ENCODE peak calls at places on chromosomes 11 and 22, in seven cellular contexts. U is K562, B is H1, O is HCT116, M is GM12878, S is HepG2, N is SK-N-SH. T is an unnamed sample. For H3K4me1, the result is how much of the 10 kb centered on the place peaks cover.

GRCh38 chr11:4606231-4607015 is 1.6 kb downstream of the TRIM68 start:
- DNase-seq in U (no peak), B (no peak), O (no peak), M (no peak), S (no peak), N (no peak), T (no peak)

GRCh38 chr11:114432893-114433292 is 6.4 kb upstream of the REXO2 start:
- DNase-seq in U (no peak), B (no peak), O (no peak), M (no peak), S (no peak), N (no peak), T (no peak)

GRCh38 chr11:11622772-11623531 is 1.1 kb upstream of the GALNT18 start:
- DNase-seq in U (no peak), B (no peak), O (no peak), M (no peak), S (peak), N (peak), T (no peak)

GRCh38 chr11:95371147-95371546 is 140.1 kb upstream of the SESN3 start:
- DNase-seq in U (no peak), B (no peak), O (no peak), M (no peak), S (no peak), N (no peak), T (no peak)

GRCh38 chr22:26798433-26799065 is 141.2 kb downstream of the MIAT start:
- DNase-seq in U (no peak), B (no peak), O (no peak), M (no peak), S (no peak), N (no peak), T (no peak)

GRCh38 chr22:24271406-24271760 is 752 bp downstream of the SPECC1L start:
- DNase-seq in U (no peak), B (no peak), O (no peak), M (no peak), S (no peak), N (no peak), T (no peak)

GRCh38 chr11:119223856-119224255 is 17.7 kb downstream of the CBL start:
- DNase-seq in U (no peak), B (no peak), O (no peak), M (no peak), S (no peak), N (no peak), T (no peak)

GRCh38 chr11:64086263-64086938 is 50.7 kb downstream of the FLRT1 start:
- DNase-seq in U (no peak), B (no peak), O (no peak), M (no peak), S (no peak), N (no peak), T (no peak)

GRCh38 chr11:68998390-68998911 is 14.6 kb downstream of the MRGPRF start:
- DNase-seq in U (no peak), B (no peak), O (no peak), M (no peak), S (no peak), N (peak), T (no peak)

GRCh38 chr22:46107089-46107664 is 43.1 kb upstream of the PPARA start:
- DNase-seq in U (no peak), B (no peak), O (no peak), M (no peak), S (no peak), N (peak), T (no peak)

GRCh38 chr11:102006835-102007566 is 40.2 kb upstream of the CFAP300 start:
- DNase-seq in U (no peak), B (no peak), O (no peak), M (no peak), S (peak), N (no peak), T (no peak)

GRCh38 chr11:65426839-65427690 is 4.5 kb downstream of the NEAT1 start:
- DNase-seq in U (no peak), B (no peak), O (peak), M (no peak), S (no peak), N (no peak), T (no peak)

GRCh38 chr11:69010361-69010891 is 2.6 kb downstream of the MRGPRF start:
- DNase-seq in U (no peak), B (no peak), O (no peak), M (no peak), S (no peak), N (peak), T (no peak)

GRCh38 chr22:26679003-26679629 is 21.7 kb downstream of the MIAT start:
- DNase-seq in U (peak), B (peak), O (peak), M (peak), S (peak), N (peak), T (peak)

GRCh38 chr11:70483077-70483861 is 84.9 kb downstream of the CTTN start:
- DNase-seq in U (peak), B (no peak), O (peak), M (no peak), S (no peak), N (no peak), T (no peak)

GRCh38 chr11:117488996-117489952 is 161.6 kb downstream of the CEP164 start:
- DNase-seq in U (no peak), B (no peak), O (no peak), M (no peak), S (no peak), N (peak), T (no peak)

GRCh38 chr11:62013266-62014157 is 46.1 kb upstream of the FTH1 start:
- DNase-seq in U (no peak), B (no peak), O (no peak), M (no peak), S (no peak), N (no peak), T (peak)

GRCh38 chr11:76694664-76695063 is 24.1 kb upstream of the LRRC32 start:
- DNase-seq in U (no peak), B (no peak), O (no peak), M (no peak), S (no peak), N (no peak), T (no peak)

GRCh38 chr22:19181786-19182471 is 3.4 kb upstream of the SLC25A1 start:
- DNase-seq in U (no peak), B (no peak), O (no peak), M (no peak), S (no peak), N (no peak), T (no peak)

GRCh38 chr11:113778111-113778910 is 1.3 kb upstream of the CLDN25 start:
- DNase-seq in U (no peak), B (no peak), O (no peak), M (no peak), S (peak), N (peak), T (no peak)

GRCh38 chr11:119704849-119705248 is 24.2 kb downstream of the NECTIN1 start:
- DNase-seq in U (peak), B (no peak), O (no peak), M (no peak), S (no peak), N (no peak), T (no peak)

GRCh38 chr11:131666617-131667016 is 296.2 kb downstream of the NTM start:
- DNase-seq in U (no peak), B (no peak), O (no peak), M (no peak), S (no peak), N (no peak), T (no peak)

GRCh38 chr22:49415219-49415951 is 412.3 kb downstream of the BRD1 start:
- DNase-seq in U (no peak), B (no peak), O (no peak), M (no peak), S (no peak), N (no peak), T (no peak)

GRCh38 chr11:31968774-31969433 is 122.0 kb upstream of the RCN1 start:
- DNase-seq in U (no peak), B (no peak), O (no peak), M (no peak), S (no peak), N (peak), T (no peak)
- TF ChIP-seq YY1 in U (no peak), B (no peak), O (no peak), M (no peak), S (no peak), N (no peak), T (no peak)

DNA sequence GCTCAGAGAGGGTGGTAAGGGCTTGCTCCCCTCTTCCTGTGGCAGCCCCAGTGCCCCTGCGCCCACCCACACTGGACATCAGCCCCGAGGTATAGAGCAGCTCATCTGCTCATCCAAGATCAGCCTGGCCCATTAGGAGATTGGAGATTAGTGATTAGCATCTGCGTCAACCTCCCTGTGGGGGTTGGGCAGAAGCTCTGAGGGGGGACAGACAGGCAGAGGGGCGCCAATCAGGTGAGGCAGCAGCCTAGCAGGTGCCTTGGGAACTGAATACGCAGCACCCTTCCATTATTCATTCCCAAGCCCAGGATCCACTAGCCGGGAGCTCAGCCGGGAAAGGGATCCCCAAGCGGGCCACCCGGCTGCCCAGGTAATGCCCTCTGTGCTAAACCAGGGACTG is 11.0 kb downstream of the SMTN start:
- DNase-seq in U (no peak), B (no peak), O (no peak), M (no peak), S (no peak), N (peak), T (no peak)
- H3K4me1 ChIP-seq in U (under half), B (under half), O (under half), M (under half), S (under half), N (under half), T (under half)

GRCh38 chr22:36223504-36223903 is 15.8 kb downstream of the APOL2 start:
- DNase-seq in U (no peak), B (no peak), O (no peak), M (no peak), S (no peak), N (no peak), T (no peak)
- TF ChIP-seq YY1 in U (no peak), B (no peak), O (no peak), M (no peak), S (no peak), N (no peak), T (no peak)

DNA sequence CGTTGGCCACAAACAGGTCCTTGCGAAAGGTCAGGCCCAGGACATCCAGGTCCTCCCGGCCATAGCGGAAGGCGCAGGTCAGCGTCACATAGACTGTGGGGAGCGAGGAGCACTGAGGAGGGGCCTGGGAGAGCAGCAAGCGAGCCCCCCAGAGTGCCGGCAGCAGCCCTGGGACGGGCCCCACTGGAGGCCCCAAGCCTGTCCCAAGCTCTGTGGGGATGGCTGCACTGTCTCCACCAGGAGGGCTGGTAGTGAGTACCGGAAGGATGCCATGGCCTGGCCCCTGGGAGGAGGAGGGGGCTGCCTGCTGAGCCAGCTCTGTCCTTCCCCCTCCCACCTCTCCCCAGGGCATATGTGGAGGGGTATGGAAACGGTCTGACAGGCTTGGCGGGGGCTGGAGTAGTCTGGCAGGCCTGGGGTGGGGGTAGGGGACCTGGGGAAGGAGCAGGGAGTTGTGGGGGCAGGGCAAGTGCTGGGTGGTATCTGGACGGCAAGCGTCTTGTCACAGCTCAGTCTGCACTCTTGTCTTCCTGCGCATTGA is 42.9 kb downstream of the TPBGL start:
- DNase-seq in U (no peak), B (no peak), O (no peak), M (no peak), S (no peak), N (peak), T (no peak)
- H3K4me1 ChIP-seq in U (under half), B (under half), O (under half), M (under half), S (under half), N (under half), T (under half)

GRCh38 chr22:37419916-37420655 is 7.2 kb downstream of the ELFN2 start:
- DNase-seq in U (no peak), B (peak), O (no peak), M (no peak), S (no peak), N (peak), T (no peak)

GRCh38 chr22:37417737-37418348 is 9.4 kb downstream of the ELFN2 start:
- DNase-seq in U (no peak), B (no peak), O (no peak), M (no peak), S (no peak), N (no peak), T (no peak)

GRCh38 chr22:37417264-37417663 is 10.0 kb downstream of the ELFN2 start:
- DNase-seq in U (no peak), B (no peak), O (no peak), M (no peak), S (no peak), N (no peak), T (no peak)

GRCh38 chr22:37419370-37419915 is 7.8 kb downstream of the ELFN2 start:
- DNase-seq in U (no peak), B (no peak), O (no peak), M (no peak), S (no peak), N (no peak), T (no peak)

DNA sequence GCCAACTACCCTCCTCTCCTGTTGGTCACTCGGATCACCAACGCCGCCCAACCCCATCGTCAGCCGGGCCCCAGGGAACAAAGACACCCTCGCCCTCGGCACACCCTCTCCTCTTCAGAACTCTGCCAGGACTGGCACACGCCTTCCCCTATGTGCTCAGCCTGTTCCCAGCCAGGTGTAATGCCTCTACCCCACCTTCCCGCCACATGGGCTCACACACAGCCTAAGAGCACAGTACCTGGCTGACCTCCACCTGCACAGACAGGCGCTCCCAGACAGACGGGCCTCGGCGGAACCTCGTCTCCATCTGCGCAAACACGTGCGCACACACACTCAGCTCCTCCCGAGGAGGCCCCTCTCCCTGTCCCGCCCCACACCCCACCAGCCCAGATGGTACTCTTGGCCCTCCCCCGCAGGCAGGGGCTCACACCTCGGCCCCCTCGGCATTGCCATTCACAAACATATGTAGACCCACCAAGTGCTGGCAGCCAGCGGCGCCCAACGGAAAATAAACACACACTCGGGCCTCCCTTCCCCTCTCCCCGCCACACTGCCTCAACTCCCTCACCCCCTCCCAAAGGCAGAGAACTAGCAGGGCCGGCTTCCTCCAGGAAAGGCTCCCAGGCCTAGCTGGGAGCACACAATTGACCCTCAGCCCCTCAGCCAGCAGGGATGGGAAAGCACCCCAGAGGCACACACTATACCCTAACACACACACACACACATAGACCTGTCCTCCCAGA is 8.5 kb downstream of the ELFN2 start:
- DNase-seq in U (no peak), B (no peak), O (no peak), M (no peak), S (no peak), N (no peak), T (no peak)
- TF ChIP-seq YY1 in U (no peak), B (no peak), O (no peak), M (no peak), S (no peak), N (no peak), T (no peak)